ENCODE peak calls at places on chromosomes 3 and 15, in five cellular contexts. One of them, this sample, is unnamed.

GRCh38 chr15:69730281-69731235 is 277.9 kb downstream of the RPLP1 start:
- DNase-seq in tibial nerve: no peak
- DNase-seq in Daoy: no peak
- DNase-seq in H54: no peak
- DNase-seq in stimulated activated CD4-positive, alpha-beta T cell treated with anti-CD3 and anti-CD28 coated beads, Interleukin-4, amount 100 ng/mL, for 48 hours: no peak
- DNase-seq in this sample: no peak

GRCh38 chr15:75640483-75641175 is 605 bp upstream of the IMP3 start:
- DNase-seq in tibial nerve: no peak
- DNase-seq in Daoy: peak
- DNase-seq in H54: no peak
- DNase-seq in stimulated activated CD4-positive, alpha-beta T cell treated with anti-CD3 and anti-CD28 coated beads, Interleukin-4, amount 100 ng/mL, for 48 hours: no peak
- DNase-seq in this sample: no peak

GRCh38 chr3:49529567-49529966 is 24.7 kb upstream of the BSN start:
- DNase-seq in tibial nerve: no peak
- DNase-seq in Daoy: no peak
- DNase-seq in H54: no peak
- DNase-seq in stimulated activated CD4-positive, alpha-beta T cell treated with anti-CD3 and anti-CD28 coated beads, Interleukin-4, amount 100 ng/mL, for 48 hours: no peak
- DNase-seq in this sample: no peak

GRCh38 chr15:87753539-87753938 is 503.0 kb downstream of the NTRK3 start:
- DNase-seq in tibial nerve: no peak
- DNase-seq in Daoy: no peak
- DNase-seq in H54: no peak
- DNase-seq in stimulated activated CD4-positive, alpha-beta T cell treated with anti-CD3 and anti-CD28 coated beads, Interleukin-4, amount 100 ng/mL, for 48 hours: no peak
- DNase-seq in this sample: no peak

GRCh38 chr15:81265944-81266775 is 57.8 kb downstream of the STARD5 start:
- DNase-seq in tibial nerve: peak
- DNase-seq in Daoy: peak
- DNase-seq in H54: peak
- DNase-seq in stimulated activated CD4-positive, alpha-beta T cell treated with anti-CD3 and anti-CD28 coated beads, Interleukin-4, amount 100 ng/mL, for 48 hours: peak
- DNase-seq in this sample: peak

GRCh38 chr15:35912196-35912595 is 366.2 kb upstream of the DPH6 start:
- DNase-seq in tibial nerve: no peak
- DNase-seq in Daoy: no peak
- DNase-seq in H54: no peak
- DNase-seq in stimulated activated CD4-positive, alpha-beta T cell treated with anti-CD3 and anti-CD28 coated beads, Interleukin-4, amount 100 ng/mL, for 48 hours: no peak
- DNase-seq in this sample: no peak

GRCh38 chr3:139346771-139347170 is 3.0 kb downstream of the MRPS22 start:
- DNase-seq in tibial nerve: no peak
- DNase-seq in Daoy: no peak
- DNase-seq in H54: no peak
- DNase-seq in stimulated activated CD4-positive, alpha-beta T cell treated with anti-CD3 and anti-CD28 coated beads, Interleukin-4, amount 100 ng/mL, for 48 hours: no peak
- DNase-seq in this sample: no peak

GRCh38 chr3:138593488-138594149 is 441 bp downstream of the CEP70 start:
- DNase-seq in tibial nerve: no peak
- DNase-seq in Daoy: no peak
- DNase-seq in H54: no peak
- DNase-seq in stimulated activated CD4-positive, alpha-beta T cell treated with anti-CD3 and anti-CD28 coated beads, Interleukin-4, amount 100 ng/mL, for 48 hours: no peak
- DNase-seq in this sample: no peak

GRCh38 chr3:136266468-136266867 is 16.3 kb downstream of the PCCB start:
- DNase-seq in tibial nerve: no peak
- DNase-seq in Daoy: peak
- DNase-seq in H54: peak
- DNase-seq in stimulated activated CD4-positive, alpha-beta T cell treated with anti-CD3 and anti-CD28 coated beads, Interleukin-4, amount 100 ng/mL, for 48 hours: no peak
- DNase-seq in this sample: no peak

GRCh38 chr3:48685603-48686511 is at the start of gene NCKIPSD:
- DNase-seq in tibial nerve: peak
- DNase-seq in Daoy: peak
- DNase-seq in H54: peak
- DNase-seq in stimulated activated CD4-positive, alpha-beta T cell treated with anti-CD3 and anti-CD28 coated beads, Interleukin-4, amount 100 ng/mL, for 48 hours: peak
- DNase-seq in this sample: peak

GRCh38 chr3:144488927-144489326 is 517.3 kb downstream of the DIPK2A start:
- DNase-seq in tibial nerve: no peak
- DNase-seq in Daoy: no peak
- DNase-seq in H54: no peak
- DNase-seq in stimulated activated CD4-positive, alpha-beta T cell treated with anti-CD3 and anti-CD28 coated beads, Interleukin-4, amount 100 ng/mL, for 48 hours: no peak
- DNase-seq in this sample: no peak

GRCh38 chr3:135597855-135598254 is 367.7 kb upstream of the PPP2R3A start:
- DNase-seq in tibial nerve: no peak
- DNase-seq in Daoy: no peak
- DNase-seq in H54: no peak
- DNase-seq in stimulated activated CD4-positive, alpha-beta T cell treated with anti-CD3 and anti-CD28 coated beads, Interleukin-4, amount 100 ng/mL, for 48 hours: no peak
- DNase-seq in this sample: no peak

GRCh38 chr15:74434260-74434915 is 630 bp upstream of the SEMA7A start:
- DNase-seq in tibial nerve: no peak
- DNase-seq in Daoy: no peak
- DNase-seq in H54: no peak
- DNase-seq in stimulated activated CD4-positive, alpha-beta T cell treated with anti-CD3 and anti-CD28 coated beads, Interleukin-4, amount 100 ng/mL, for 48 hours: no peak
- DNase-seq in this sample: no peak

GRCh38 chr15:67700023-67700422 is 125.3 kb upstream of the SKOR1 start:
- DNase-seq in tibial nerve: no peak
- DNase-seq in Daoy: no peak
- DNase-seq in H54: no peak
- DNase-seq in stimulated activated CD4-positive, alpha-beta T cell treated with anti-CD3 and anti-CD28 coated beads, Interleukin-4, amount 100 ng/mL, for 48 hours: no peak
- DNase-seq in this sample: no peak

GRCh38 chr3:17336291-17336690 is 406.1 kb downstream of the TBC1D5 start:
- DNase-seq in tibial nerve: no peak
- DNase-seq in Daoy: no peak
- DNase-seq in H54: no peak
- DNase-seq in stimulated activated CD4-positive, alpha-beta T cell treated with anti-CD3 and anti-CD28 coated beads, Interleukin-4, amount 100 ng/mL, for 48 hours: no peak
- DNase-seq in this sample: no peak

GRCh38 chr3:117510396-117510795 is 800.8 kb downstream of the TUSC7 start:
- DNase-seq in tibial nerve: no peak
- DNase-seq in Daoy: no peak
- DNase-seq in H54: no peak
- DNase-seq in stimulated activated CD4-positive, alpha-beta T cell treated with anti-CD3 and anti-CD28 coated beads, Interleukin-4, amount 100 ng/mL, for 48 hours: no peak
- DNase-seq in this sample: no peak

This sample was measured in H1.